ENCODE peak calls at places on chromosomes 6 and 20, in six cellular contexts. L is breast epithelium, W is ELF-1, P is GM03348, O is mucosa of gallbladder, R is iris pigment epithelial cell. Y is an unnamed sample.

GRCh38 chr6:145964948-145965366 is 799 bp upstream of the SHPRH start:
- DNase-seq in P (no peak), W (peak), L (no peak), R (no peak), O (no peak), Y (no peak)

GRCh38 chr20:54197621-54198604 is 10.0 kb upstream of the PFDN4 start:
- DNase-seq in R (peak), W (no peak), O (peak), L (no peak), P (peak), Y (peak)

GRCh38 chr6:84284428-84285033 is 57.1 kb upstream of the CEP162 start:
- DNase-seq in W (peak), R (peak), P (no peak), O (no peak), L (no peak), Y (no peak)

GRCh38 chr6:79301290-79301689 is 66.8 kb upstream of the HMGN3 start:
- DNase-seq in R (no peak), O (no peak), W (no peak), L (no peak), P (no peak), Y (peak)

GRCh38 chr20:23116301-23117089 is 30.4 kb upstream of the CD93 start:
- DNase-seq in R (no peak), L (peak), P (peak), W (no peak), O (no peak), Y (peak)

GRCh38 chr6:6975395-6976111 is 132.2 kb upstream of the RREB1 start:
- DNase-seq in W (no peak), L (no peak), P (no peak), R (no peak), O (no peak), Y (no peak)

GRCh38 chr6:128655978-128656498 is 135.6 kb upstream of the PTPRK start:
- DNase-seq in O (no peak), W (no peak), L (no peak), R (peak), P (peak), Y (peak)

GRCh38 chr6:100230976-100231316 is 233.8 kb downstream of the SIM1 start:
- DNase-seq in O (no peak), P (peak), R (peak), W (no peak), L (no peak), Y (peak)

GRCh38 chr6:39887692-39888450 is 46.4 kb downstream of the MOCS1 start:
- DNase-seq in R (peak), L (no peak), W (peak), O (peak), P (peak), Y (peak)

GRCh38 chr6:67345946-67346345 is 1289.1 kb upstream of the ADGRB3 start:
- DNase-seq in O (no peak), L (no peak), W (no peak), R (peak), P (no peak), Y (no peak)

GRCh38 chr6:27177454-27178000 is 70.0 kb upstream of the PRSS16 start:
- DNase-seq in R (peak), W (peak), O (peak), L (peak), P (peak), Y (peak)

GRCh38 chr6:389622-390021 is 1.9 kb upstream of the IRF4 start:
- DNase-seq in W (no peak), P (no peak), L (no peak), R (no peak), O (no peak), Y (no peak)

GRCh38 chr20:48049171-48049570 is 263.9 kb upstream of the SULF2 start:
- DNase-seq in L (no peak), R (no peak), O (no peak), P (no peak), W (no peak), Y (no peak)

GRCh38 chr6:141265748-141266647 is 866.7 kb upstream of the GJE1 start:
- DNase-seq in R (peak), P (peak), W (no peak), O (no peak), L (no peak), Y (no peak)

GRCh38 chr6:14664616-14665315 is 547.2 kb downstream of the CD83 start:
- DNase-seq in P (no peak), O (no peak), R (no peak), W (peak), L (no peak), Y (peak)

Y was measured in NCI-H226.